ENCODE peak calls at places on chromosomes 12 and 14, in six cellular contexts. One of them, this sample, is unnamed.

GRCh38 chr12:130804216-130804615 is 34.8 kb downstream of the STX2 start:
- DNase-seq in GM23248: no peak
- DNase-seq in OCI-LY7: no peak
- DNase-seq in neural progenitor cell: no peak
- DNase-seq in SK-N-SH: no peak
- DNase-seq in GM23338: no peak
- DNase-seq in this sample: no peak

GRCh38 chr12:47888127-47888819 is 16.5 kb downstream of the VDR start:
- DNase-seq in GM23248: no peak
- DNase-seq in OCI-LY7: no peak
- DNase-seq in neural progenitor cell: no peak
- DNase-seq in SK-N-SH: no peak
- DNase-seq in GM23338: no peak
- DNase-seq in this sample: no peak

GRCh38 chr12:8644345-8645248 is 18.0 kb downstream of the MFAP5 start:
- DNase-seq in GM23248: peak
- DNase-seq in OCI-LY7: peak
- DNase-seq in neural progenitor cell: no peak
- DNase-seq in SK-N-SH: no peak
- DNase-seq in GM23338: no peak
- DNase-seq in this sample: peak

GRCh38 chr12:2416158-2416557 is 363.4 kb downstream of the CACNA1C start:
- DNase-seq in GM23248: no peak
- DNase-seq in OCI-LY7: no peak
- DNase-seq in neural progenitor cell: no peak
- DNase-seq in SK-N-SH: no peak
- DNase-seq in GM23338: no peak
- DNase-seq in this sample: no peak

GRCh38 chr12:57528831-57529555 is 6.4 kb downstream of the MBD6 start:
- DNase-seq in GM23248: no peak
- DNase-seq in OCI-LY7: no peak
- DNase-seq in neural progenitor cell: no peak
- DNase-seq in SK-N-SH: no peak
- DNase-seq in GM23338: no peak
- DNase-seq in this sample: no peak

GRCh38 chr12:47797432-47797831 is 22.3 kb downstream of the HDAC7 start:
- DNase-seq in GM23248: no peak
- DNase-seq in OCI-LY7: peak
- DNase-seq in neural progenitor cell: peak
- DNase-seq in SK-N-SH: peak
- DNase-seq in GM23338: peak
- DNase-seq in this sample: no peak

GRCh38 chr12:19605720-19606119 is 166.4 kb downstream of the AEBP2 start:
- DNase-seq in GM23248: no peak
- DNase-seq in OCI-LY7: no peak
- DNase-seq in neural progenitor cell: no peak
- DNase-seq in SK-N-SH: no peak
- DNase-seq in GM23338: no peak
- DNase-seq in this sample: no peak

GRCh38 chr14:55752580-55753365 is 172.8 kb downstream of the KTN1 start:
- DNase-seq in GM23248: peak
- DNase-seq in OCI-LY7: no peak
- DNase-seq in neural progenitor cell: peak
- DNase-seq in SK-N-SH: no peak
- DNase-seq in GM23338: peak
- DNase-seq in this sample: no peak

GRCh38 chr12:52691076-52691764 is 11.0 kb upstream of the KRT1 start:
- DNase-seq in GM23248: peak
- DNase-seq in OCI-LY7: peak
- DNase-seq in neural progenitor cell: peak
- DNase-seq in SK-N-SH: peak
- DNase-seq in GM23338: peak
- DNase-seq in this sample: peak

GRCh38 chr14:104883681-104884361 is 18.8 kb downstream of the CEP170B start:
- DNase-seq in GM23248: no peak
- DNase-seq in OCI-LY7: no peak
- DNase-seq in neural progenitor cell: no peak
- DNase-seq in SK-N-SH: no peak
- DNase-seq in GM23338: no peak
- DNase-seq in this sample: no peak

GRCh38 chr12:3728686-3729085 is 24.2 kb downstream of the CRACR2A start:
- DNase-seq in GM23248: no peak
- DNase-seq in OCI-LY7: no peak
- DNase-seq in neural progenitor cell: no peak
- DNase-seq in SK-N-SH: no peak
- DNase-seq in GM23338: no peak
- DNase-seq in this sample: no peak

GRCh38 chr12:76450690-76451089 is 102.5 kb upstream of the BBS10 start:
- DNase-seq in GM23248: peak
- DNase-seq in OCI-LY7: no peak
- DNase-seq in neural progenitor cell: no peak
- DNase-seq in SK-N-SH: no peak
- DNase-seq in GM23338: no peak
- DNase-seq in this sample: no peak

GRCh38 chr12:4962539-4963486 is 53.1 kb downstream of the KCNA1 start:
- DNase-seq in GM23248: no peak
- DNase-seq in OCI-LY7: no peak
- DNase-seq in neural progenitor cell: no peak
- DNase-seq in SK-N-SH: no peak
- DNase-seq in GM23338: no peak
- DNase-seq in this sample: no peak

GRCh38 chr12:120211904-120212283 is 11.0 kb upstream of the RPLP0 start:
- DNase-seq in GM23248: no peak
- DNase-seq in OCI-LY7: no peak
- DNase-seq in neural progenitor cell: no peak
- DNase-seq in SK-N-SH: peak
- DNase-seq in GM23338: no peak
- DNase-seq in this sample: no peak

GRCh38 chr14:95979339-95980042 is 59.7 kb upstream of the C14orf132 start:
- DNase-seq in GM23248: peak
- DNase-seq in OCI-LY7: peak
- DNase-seq in neural progenitor cell: peak
- DNase-seq in SK-N-SH: peak
- DNase-seq in GM23338: peak
- DNase-seq in this sample: no peak

GRCh38 chr12:47361389-47362031 is 281.8 kb upstream of the AMIGO2 start:
- DNase-seq in GM23248: no peak
- DNase-seq in OCI-LY7: peak
- DNase-seq in neural progenitor cell: no peak
- DNase-seq in SK-N-SH: no peak
- DNase-seq in GM23338: no peak
- DNase-seq in this sample: peak

GRCh38 chr12:42779186-42779859 is 189.8 kb upstream of the PRICKLE1 start:
- DNase-seq in GM23248: peak
- DNase-seq in OCI-LY7: no peak
- DNase-seq in neural progenitor cell: no peak
- DNase-seq in SK-N-SH: no peak
- DNase-seq in GM23338: no peak
- DNase-seq in this sample: no peak

GRCh38 chr14:69610020-69610858 is 1.2 kb upstream of the SUSD6 start:
- DNase-seq in GM23248: peak
- DNase-seq in OCI-LY7: peak
- DNase-seq in neural progenitor cell: no peak
- DNase-seq in SK-N-SH: no peak
- DNase-seq in GM23338: no peak
- DNase-seq in this sample: no peak

GRCh38 chr12:72978999-72979398 is 706.8 kb downstream of the TRHDE start:
- DNase-seq in GM23248: no peak
- DNase-seq in OCI-LY7: no peak
- DNase-seq in neural progenitor cell: no peak
- DNase-seq in SK-N-SH: no peak
- DNase-seq in GM23338: no peak
- DNase-seq in this sample: no peak

GRCh38 chr12:89350260-89350659 is 2.0 kb downstream of the DUSP6 start:
- DNase-seq in GM23248: no peak
- DNase-seq in OCI-LY7: no peak
- DNase-seq in neural progenitor cell: peak
- DNase-seq in SK-N-SH: no peak
- DNase-seq in GM23338: peak
- DNase-seq in this sample: peak

GRCh38 chr12:30169839-30170591 is 386.3 kb upstream of the TMTC1 start:
- DNase-seq in GM23248: no peak
- DNase-seq in OCI-LY7: no peak
- DNase-seq in neural progenitor cell: peak
- DNase-seq in SK-N-SH: no peak
- DNase-seq in GM23338: peak
- DNase-seq in this sample: no peak

GRCh38 chr12:61490732-61491498 is 769.3 kb upstream of the USP15 start:
- DNase-seq in GM23248: peak
- DNase-seq in OCI-LY7: no peak
- DNase-seq in neural progenitor cell: no peak
- DNase-seq in SK-N-SH: no peak
- DNase-seq in GM23338: no peak
- DNase-seq in this sample: no peak

DNA sequence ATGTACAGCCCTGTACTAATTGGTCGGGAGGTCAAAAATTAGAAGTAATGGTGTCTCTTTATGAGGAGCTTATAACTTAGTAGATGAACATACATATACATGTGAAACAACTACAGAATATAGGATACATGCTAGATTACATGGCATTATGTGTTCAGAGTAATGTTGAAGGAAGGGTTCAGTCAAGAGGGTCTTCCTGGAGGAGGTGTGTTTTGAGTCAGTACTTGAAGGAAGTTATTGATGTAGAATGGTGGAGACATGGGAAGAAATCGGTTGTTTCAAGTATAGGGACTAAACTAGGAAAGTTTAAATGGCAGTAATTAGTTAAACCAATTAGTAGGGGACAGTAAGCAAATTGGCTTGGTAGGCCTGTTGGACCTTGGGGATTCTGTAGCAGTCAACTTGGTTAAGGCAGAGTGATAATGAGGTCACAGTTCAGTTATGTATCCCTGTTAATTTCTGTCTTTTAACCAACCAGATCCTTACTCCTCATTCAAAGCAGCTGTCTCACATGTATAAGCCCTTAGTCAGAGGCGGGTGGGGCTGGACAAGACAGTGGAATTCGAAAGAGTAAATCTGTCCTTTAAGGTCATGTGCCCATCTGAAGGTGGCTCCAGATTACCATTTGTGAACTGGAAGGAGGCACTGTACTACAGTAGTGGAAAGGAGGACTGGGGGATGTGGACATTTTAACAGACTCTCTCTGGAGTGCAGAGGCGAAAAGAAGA is 3.5 kb upstream of the ANKRD52 start:
- DNase-seq in GM23248: peak
- DNase-seq in OCI-LY7: no peak
- DNase-seq in neural progenitor cell: no peak
- DNase-seq in SK-N-SH: no peak
- DNase-seq in GM23338: no peak
- DNase-seq in this sample: no peak
- TF ChIP-seq EZH2phosphoT487 in GM23248: no peak
- TF ChIP-seq EZH2phosphoT487 in OCI-LY7: no peak
- TF ChIP-seq EZH2phosphoT487 in neural progenitor cell: no peak
- TF ChIP-seq EZH2phosphoT487 in SK-N-SH: no peak
- TF ChIP-seq EZH2phosphoT487 in GM23338: no peak
- TF ChIP-seq EZH2phosphoT487 in this sample: no peak

GRCh38 chr14:106174206-106174605 is 647.8 kb downstream of the TMEM121 start:
- DNase-seq in GM23248: no peak
- DNase-seq in OCI-LY7: no peak
- DNase-seq in neural progenitor cell: no peak
- DNase-seq in SK-N-SH: no peak
- DNase-seq in GM23338: no peak
- DNase-seq in this sample: no peak
- TF ChIP-seq EZH2phosphoT487 in GM23248: no peak
- TF ChIP-seq EZH2phosphoT487 in OCI-LY7: no peak
- TF ChIP-seq EZH2phosphoT487 in neural progenitor cell: no peak
- TF ChIP-seq EZH2phosphoT487 in SK-N-SH: no peak
- TF ChIP-seq EZH2phosphoT487 in GM23338: no peak
- TF ChIP-seq EZH2phosphoT487 in this sample: no peak

GRCh38 chr12:7113389-7113871 is 4.4 kb upstream of the C1RL start:
- DNase-seq in GM23248: peak
- DNase-seq in OCI-LY7: peak
- DNase-seq in neural progenitor cell: peak
- DNase-seq in SK-N-SH: peak
- DNase-seq in GM23338: peak
- DNase-seq in this sample: peak
- TF ChIP-seq EZH2phosphoT487 in GM23248: no peak
- TF ChIP-seq EZH2phosphoT487 in OCI-LY7: no peak
- TF ChIP-seq EZH2phosphoT487 in neural progenitor cell: no peak
- TF ChIP-seq EZH2phosphoT487 in SK-N-SH: no peak
- TF ChIP-seq EZH2phosphoT487 in GM23338: no peak
- TF ChIP-seq EZH2phosphoT487 in this sample: no peak

GRCh38 chr14:23300687-23301223 is 1.9 kb downstream of the PPP1R3E start:
- DNase-seq in GM23248: peak
- DNase-seq in OCI-LY7: peak
- DNase-seq in neural progenitor cell: peak
- DNase-seq in SK-N-SH: no peak
- DNase-seq in GM23338: peak
- DNase-seq in this sample: no peak
- TF ChIP-seq EZH2phosphoT487 in GM23248: no peak
- TF ChIP-seq EZH2phosphoT487 in OCI-LY7: no peak
- TF ChIP-seq EZH2phosphoT487 in neural progenitor cell: no peak
- TF ChIP-seq EZH2phosphoT487 in SK-N-SH: no peak
- TF ChIP-seq EZH2phosphoT487 in GM23338: no peak
- TF ChIP-seq EZH2phosphoT487 in this sample: no peak

GRCh38 chr12:114794049-114794558 is 110.1 kb upstream of the TBX3 start:
- DNase-seq in GM23248: no peak
- DNase-seq in OCI-LY7: no peak
- DNase-seq in neural progenitor cell: no peak
- DNase-seq in SK-N-SH: no peak
- DNase-seq in GM23338: no peak
- DNase-seq in this sample: no peak

GRCh38 chr12:114799574-114800487 is 115.9 kb upstream of the TBX3 start:
- DNase-seq in GM23248: peak
- DNase-seq in OCI-LY7: no peak
- DNase-seq in neural progenitor cell: peak
- DNase-seq in SK-N-SH: no peak
- DNase-seq in GM23338: no peak
- DNase-seq in this sample: no peak
- TF ChIP-seq EZH2phosphoT487 in GM23248: no peak
- TF ChIP-seq EZH2phosphoT487 in OCI-LY7: no peak
- TF ChIP-seq EZH2phosphoT487 in neural progenitor cell: no peak
- TF ChIP-seq EZH2phosphoT487 in SK-N-SH: no peak
- TF ChIP-seq EZH2phosphoT487 in GM23338: no peak
- TF ChIP-seq EZH2phosphoT487 in this sample: no peak

DNA sequence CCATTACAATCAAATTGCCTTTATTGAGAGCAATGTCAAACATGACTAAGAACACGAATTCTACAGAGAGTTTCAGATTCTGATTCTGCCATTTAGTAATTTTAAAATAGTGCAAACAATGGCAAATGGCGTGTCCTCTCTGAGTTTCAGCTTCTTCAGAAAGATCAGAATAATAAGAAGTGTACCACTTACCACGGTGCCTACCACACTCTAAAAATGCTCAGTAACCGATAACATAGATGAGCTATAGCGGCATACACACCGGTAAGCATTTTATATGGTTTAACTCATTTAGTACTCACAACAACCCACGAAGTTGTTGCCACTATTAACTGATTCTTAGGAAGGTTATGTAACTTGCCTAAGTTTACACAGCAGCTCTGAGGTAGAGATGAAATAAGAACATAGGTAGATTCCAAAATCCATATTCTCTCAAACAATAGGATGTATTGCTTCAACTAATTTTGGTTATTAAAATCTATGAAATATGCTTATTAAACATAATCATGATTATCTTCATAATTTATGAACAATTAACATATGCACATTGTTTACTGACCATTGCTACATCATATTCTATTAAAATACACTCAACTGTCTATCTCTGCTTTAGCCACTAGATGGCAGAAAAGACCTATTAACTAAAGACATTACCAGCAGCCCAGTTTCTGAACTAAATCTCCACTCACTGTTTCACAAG is 38.3 kb downstream of the SLC6A15 start:
- DNase-seq in GM23248: peak
- DNase-seq in OCI-LY7: peak
- DNase-seq in neural progenitor cell: peak
- DNase-seq in SK-N-SH: peak
- DNase-seq in GM23338: peak
- DNase-seq in this sample: peak
- TF ChIP-seq EZH2phosphoT487 in GM23248: no peak
- TF ChIP-seq EZH2phosphoT487 in OCI-LY7: no peak
- TF ChIP-seq EZH2phosphoT487 in neural progenitor cell: no peak
- TF ChIP-seq EZH2phosphoT487 in SK-N-SH: no peak
- TF ChIP-seq EZH2phosphoT487 in GM23338: no peak
- TF ChIP-seq EZH2phosphoT487 in this sample: no peak